ENCODE peak calls at places on chromosomes 11 and 22, in five cellular contexts. One of them, this sample, is unnamed. For H3K4me1, the result is how much of the 10 kb centered on the place peaks cover.

GRCh38 chr22:19291580-19292261 is at the start of gene CLTCL1:
- DNase-seq in astrocyte: peak
- DNase-seq in HepG2: peak
- DNase-seq in mammary epithelial cell: peak
- DNase-seq in GM23338: peak
- DNase-seq in this sample: peak

GRCh38 chr11:131504199-131504949 is 134.0 kb downstream of the NTM start:
- DNase-seq in mammary epithelial cell: no peak
- DNase-seq in astrocyte: no peak
- DNase-seq in GM23338: peak
- DNase-seq in HepG2: no peak
- DNase-seq in this sample: no peak

GRCh38 chr11:73314121-73314948 is 6.3 kb downstream of the ARHGEF17 start:
- DNase-seq in mammary epithelial cell: peak
- DNase-seq in GM23338: peak
- DNase-seq in HepG2: peak
- DNase-seq in astrocyte: peak
- DNase-seq in this sample: no peak

GRCh38 chr11:6387811-6388599 is 2.3 kb upstream of the SMPD1 start:
- DNase-seq in astrocyte: peak
- DNase-seq in GM23338: no peak
- DNase-seq in mammary epithelial cell: no peak
- DNase-seq in HepG2: peak
- DNase-seq in this sample: no peak

GRCh38 chr22:49521787-49522224 is 305.9 kb downstream of the BRD1 start:
- DNase-seq in mammary epithelial cell: no peak
- DNase-seq in HepG2: no peak
- DNase-seq in GM23338: no peak
- DNase-seq in astrocyte: no peak
- DNase-seq in this sample: no peak

GRCh38 chr11:27921472-27921871 is 186.5 kb downstream of the KIF18A start:
- DNase-seq in astrocyte: no peak
- DNase-seq in HepG2: no peak
- DNase-seq in mammary epithelial cell: peak
- DNase-seq in GM23338: no peak
- DNase-seq in this sample: no peak

GRCh38 chr11:121449123-121449522 is 3.0 kb upstream of the SORL1 start:
- DNase-seq in GM23338: no peak
- DNase-seq in astrocyte: no peak
- DNase-seq in HepG2: no peak
- DNase-seq in mammary epithelial cell: no peak
- DNase-seq in this sample: no peak

GRCh38 chr11:33089776-33090175 is 50.4 kb downstream of the TCP11L1 start:
- DNase-seq in mammary epithelial cell: peak
- DNase-seq in astrocyte: peak
- DNase-seq in HepG2: no peak
- DNase-seq in GM23338: no peak
- DNase-seq in this sample: no peak

GRCh38 chr11:1603629-1604028 is 4.6 kb downstream of the KRTAP5-3 start:
- DNase-seq in astrocyte: no peak
- DNase-seq in HepG2: no peak
- DNase-seq in mammary epithelial cell: no peak
- DNase-seq in GM23338: no peak
- DNase-seq in this sample: no peak

GRCh38 chr11:10309163-10310093 is 4.6 kb downstream of the ADM start:
- DNase-seq in GM23338: peak
- DNase-seq in mammary epithelial cell: peak
- DNase-seq in astrocyte: peak
- DNase-seq in HepG2: peak
- DNase-seq in this sample: peak

GRCh38 chr11:70866834-70867233 is 385.5 kb downstream of the SHANK2 start:
- DNase-seq in GM23338: no peak
- DNase-seq in astrocyte: no peak
- DNase-seq in mammary epithelial cell: no peak
- DNase-seq in HepG2: no peak
- DNase-seq in this sample: no peak

DNA sequence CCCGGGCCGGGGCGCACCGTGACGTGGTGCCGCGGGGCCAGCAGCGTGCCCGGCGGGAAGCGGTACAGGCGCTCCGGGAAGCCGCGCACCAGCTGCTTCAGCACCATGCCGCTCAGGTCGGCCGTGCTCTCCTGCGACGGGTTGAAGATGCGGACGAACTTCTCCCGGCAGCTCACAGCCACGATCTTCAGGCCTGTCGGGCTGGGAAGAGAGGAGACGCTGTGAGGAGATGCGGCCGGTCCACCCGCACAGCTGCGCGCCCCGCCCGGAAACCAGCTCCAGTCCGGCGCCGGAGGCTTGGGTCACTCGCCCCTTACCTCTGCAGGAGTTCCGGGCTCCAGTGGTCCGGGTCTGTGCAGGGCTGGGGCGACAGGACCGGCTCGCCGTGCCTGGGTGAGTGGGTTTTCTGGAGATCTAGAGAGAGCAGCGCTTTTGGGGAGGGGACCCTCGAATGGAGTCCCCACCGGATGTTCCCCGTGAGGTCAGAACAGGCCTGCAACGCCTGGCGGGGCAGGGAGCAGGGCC is 4.3 kb downstream of the LMNTD2 start:
- DNase-seq in astrocyte: no peak
- DNase-seq in mammary epithelial cell: no peak
- DNase-seq in GM23338: peak
- DNase-seq in HepG2: no peak
- DNase-seq in this sample: no peak
- TF ChIP-seq EZH2 in astrocyte: peak
- TF ChIP-seq EZH2 in mammary epithelial cell: no peak
- TF ChIP-seq EZH2 in GM23338: peak
- TF ChIP-seq EZH2 in HepG2: no peak
- TF ChIP-seq EZH2 in this sample: no peak

GRCh38 chr11:123062158-123062891 is 389 bp upstream of the HSPA8 start:
- DNase-seq in mammary epithelial cell: peak
- DNase-seq in HepG2: peak
- DNase-seq in astrocyte: peak
- DNase-seq in GM23338: peak
- DNase-seq in this sample: peak
- H3K4me1 ChIP-seq in mammary epithelial cell: under half
- H3K4me1 ChIP-seq in HepG2: under half
- H3K4me1 ChIP-seq in astrocyte: under half
- H3K4me1 ChIP-seq in GM23338: under half
- H3K4me1 ChIP-seq in this sample: under half

GRCh38 chr11:45669146-45669545 is 3.7 kb upstream of the CHST1 start:
- DNase-seq in mammary epithelial cell: no peak
- DNase-seq in GM23338: no peak
- DNase-seq in HepG2: no peak
- DNase-seq in astrocyte: no peak
- DNase-seq in this sample: no peak

GRCh38 chr11:45665206-45665932 is at the start of gene CHST1:
- DNase-seq in HepG2: no peak
- DNase-seq in GM23338: peak
- DNase-seq in mammary epithelial cell: peak
- DNase-seq in astrocyte: peak
- DNase-seq in this sample: peak

GRCh38 chr11:45667929-45668680 is 2.7 kb upstream of the CHST1 start:
- DNase-seq in astrocyte: no peak
- DNase-seq in mammary epithelial cell: no peak
- DNase-seq in GM23338: no peak
- DNase-seq in HepG2: no peak
- DNase-seq in this sample: no peak

GRCh38 chr11:45665933-45666647 is 668 bp upstream of the CHST1 start:
- DNase-seq in HepG2: no peak
- DNase-seq in astrocyte: no peak
- DNase-seq in GM23338: no peak
- DNase-seq in mammary epithelial cell: no peak
- DNase-seq in this sample: no peak

DNA sequence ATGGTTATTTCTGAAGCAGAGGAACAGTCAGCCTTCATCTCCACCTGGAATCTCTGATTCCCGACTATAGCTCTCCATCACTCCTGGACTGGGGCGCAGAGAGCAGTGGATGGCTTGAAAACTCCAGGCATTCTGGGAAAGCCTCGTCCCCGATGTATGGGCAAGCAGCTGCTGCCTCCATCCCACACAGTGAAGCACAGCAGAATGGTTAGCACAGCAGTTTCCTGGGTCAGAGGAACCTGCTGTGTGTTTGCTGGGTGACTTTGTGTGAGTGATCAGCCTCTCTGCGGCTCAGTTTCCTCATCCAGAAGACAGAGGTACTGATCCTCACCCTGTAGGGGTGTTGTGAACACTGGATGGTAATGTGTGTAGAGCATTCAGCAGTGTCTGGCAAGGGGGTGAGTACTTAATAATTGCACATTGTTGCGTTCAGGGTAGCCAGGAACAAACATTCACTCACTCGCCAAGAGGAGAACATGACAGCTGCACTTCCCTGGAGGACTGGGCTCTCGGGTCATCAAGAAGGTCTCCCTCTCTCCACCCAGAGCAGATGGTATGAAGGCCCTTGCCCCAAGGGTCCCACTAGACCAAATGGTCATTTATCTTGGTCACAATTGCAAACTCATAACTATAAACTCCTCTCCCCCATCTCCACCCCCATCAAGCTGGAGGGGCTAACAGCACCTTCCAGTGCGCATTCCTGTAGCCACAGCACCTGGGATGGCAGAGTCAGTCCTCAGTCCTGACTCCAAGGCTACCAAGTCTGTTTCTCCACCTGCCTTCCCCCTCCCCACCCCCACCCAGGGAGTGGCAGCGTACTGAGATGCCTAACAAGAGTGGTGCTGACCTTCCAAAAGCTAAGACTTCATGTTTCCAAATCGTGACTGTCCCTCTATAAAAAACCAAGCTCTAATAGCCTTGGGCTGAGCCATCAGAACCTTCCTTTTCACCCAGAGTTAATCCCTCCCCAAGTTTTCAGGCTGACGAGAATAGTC is 1.5 kb upstream of the CHST1 start:
- DNase-seq in astrocyte: no peak
- DNase-seq in GM23338: no peak
- DNase-seq in mammary epithelial cell: no peak
- DNase-seq in HepG2: no peak
- DNase-seq in this sample: no peak
- TF ChIP-seq EZH2 in astrocyte: no peak
- TF ChIP-seq EZH2 in GM23338: no peak
- TF ChIP-seq EZH2 in mammary epithelial cell: no peak
- TF ChIP-seq EZH2 in HepG2: no peak
- TF ChIP-seq EZH2 in this sample: no peak

GRCh38 chr11:119717839-119718534 is 11.0 kb downstream of the NECTIN1 start:
- DNase-seq in GM23338: no peak
- DNase-seq in mammary epithelial cell: no peak
- DNase-seq in astrocyte: peak
- DNase-seq in HepG2: peak
- DNase-seq in this sample: no peak

GRCh38 chr11:119723243-119723951 is 5.6 kb downstream of the NECTIN1 start:
- DNase-seq in mammary epithelial cell: no peak
- DNase-seq in HepG2: no peak
- DNase-seq in astrocyte: no peak
- DNase-seq in GM23338: no peak
- DNase-seq in this sample: no peak

GRCh38 chr11:119721129-119722120 is 7.6 kb downstream of the NECTIN1 start:
- DNase-seq in HepG2: peak
- DNase-seq in mammary epithelial cell: peak
- DNase-seq in GM23338: peak
- DNase-seq in astrocyte: no peak
- DNase-seq in this sample: no peak

GRCh38 chr11:119722281-119722794 is 6.7 kb downstream of the NECTIN1 start:
- DNase-seq in GM23338: peak
- DNase-seq in mammary epithelial cell: no peak
- DNase-seq in astrocyte: no peak
- DNase-seq in HepG2: no peak
- DNase-seq in this sample: peak

DNA sequence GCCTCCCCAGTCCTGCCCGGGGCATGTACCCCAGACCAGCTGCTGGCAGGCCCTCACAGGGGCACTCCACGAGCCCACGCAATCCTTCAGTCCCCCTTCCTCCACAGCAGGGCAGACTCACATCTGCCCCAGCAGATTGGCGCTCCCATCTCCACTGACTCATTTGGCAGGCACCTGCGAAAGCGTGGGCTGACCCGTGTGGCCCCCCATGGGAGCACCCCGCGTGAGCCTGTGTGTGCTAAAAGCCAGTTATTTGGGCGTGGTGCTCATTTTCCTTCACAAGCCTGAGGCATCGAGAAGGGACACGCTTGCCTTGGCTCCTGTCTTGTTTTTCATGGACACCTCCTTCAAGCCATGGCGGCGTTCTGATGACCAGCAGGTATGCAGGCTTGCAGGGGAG is 8.7 kb downstream of the NECTIN1 start:
- DNase-seq in HepG2: no peak
- DNase-seq in astrocyte: no peak
- DNase-seq in mammary epithelial cell: peak
- DNase-seq in GM23338: no peak
- DNase-seq in this sample: no peak
- H3K4me1 ChIP-seq in HepG2: half or more
- H3K4me1 ChIP-seq in astrocyte: under half
- H3K4me1 ChIP-seq in mammary epithelial cell: half or more
- H3K4me1 ChIP-seq in GM23338: half or more
- H3K4me1 ChIP-seq in this sample: under half

GRCh38 chr11:15944460-15944859 is 411.9 kb downstream of the SOX6 start:
- DNase-seq in HepG2: no peak
- DNase-seq in GM23338: peak
- DNase-seq in astrocyte: no peak
- DNase-seq in mammary epithelial cell: no peak
- DNase-seq in this sample: no peak

GRCh38 chr11:15941206-15941770 is 415.1 kb downstream of the SOX6 start:
- DNase-seq in GM23338: peak
- DNase-seq in astrocyte: peak
- DNase-seq in HepG2: no peak
- DNase-seq in mammary epithelial cell: no peak
- DNase-seq in this sample: no peak

GRCh38 chr11:15942126-15942525 is 414.2 kb downstream of the SOX6 start:
- DNase-seq in GM23338: no peak
- DNase-seq in HepG2: no peak
- DNase-seq in mammary epithelial cell: no peak
- DNase-seq in astrocyte: no peak
- DNase-seq in this sample: no peak

GRCh38 chr11:15943418-15944197 is 412.7 kb downstream of the SOX6 start:
- DNase-seq in mammary epithelial cell: no peak
- DNase-seq in GM23338: no peak
- DNase-seq in HepG2: no peak
- DNase-seq in astrocyte: no peak
- DNase-seq in this sample: no peak

GRCh38 chr11:15942936-15943335 is 413.4 kb downstream of the SOX6 start:
- DNase-seq in GM23338: no peak
- DNase-seq in mammary epithelial cell: no peak
- DNase-seq in HepG2: no peak
- DNase-seq in astrocyte: no peak
- DNase-seq in this sample: no peak
- TF ChIP-seq EZH2 in GM23338: no peak
- TF ChIP-seq EZH2 in mammary epithelial cell: no peak
- TF ChIP-seq EZH2 in HepG2: no peak
- TF ChIP-seq EZH2 in astrocyte: no peak
- TF ChIP-seq EZH2 in this sample: no peak